ENCODE peak calls at places on chromosomes 6 and 20, in eight cellular contexts. One of them, this sample, is unnamed.

GRCh38 chr20:45987108-45987780 is 15.2 kb upstream of the ZNF335 start:
- DNase-seq in iPS-NIHi11: peak
- DNase-seq in lower lobe of right lung: peak
- DNase-seq in DMS153: peak
- DNase-seq in stomach: peak
- DNase-seq in effector CD4-positive, alpha-beta T cell: peak
- DNase-seq in astrocyte of the cerebellum: no peak
- DNase-seq in NCI-H1417 treated with DMSO at 0.1 percent for 48 hours: no peak
- DNase-seq in this sample: peak

GRCh38 chr20:9019833-9020232 is 49.1 kb upstream of the PLCB4 start:
- DNase-seq in iPS-NIHi11: no peak
- DNase-seq in astrocyte of the cerebellum: no peak
- DNase-seq in effector CD4-positive, alpha-beta T cell: no peak
- DNase-seq in DMS153: no peak
- DNase-seq in lower lobe of right lung: no peak
- DNase-seq in stomach: no peak
- DNase-seq in NCI-H1417 treated with DMSO at 0.1 percent for 48 hours: no peak
- DNase-seq in this sample: no peak

GRCh38 chr6:15464211-15464725 is 198.6 kb downstream of the DTNBP1 start:
- DNase-seq in stomach: peak
- DNase-seq in iPS-NIHi11: peak
- DNase-seq in astrocyte of the cerebellum: no peak
- DNase-seq in DMS153: no peak
- DNase-seq in NCI-H1417 treated with DMSO at 0.1 percent for 48 hours: no peak
- DNase-seq in lower lobe of right lung: no peak
- DNase-seq in effector CD4-positive, alpha-beta T cell: peak
- DNase-seq in this sample: no peak

GRCh38 chr6:45488269-45488668 is 110.5 kb upstream of the SUPT3H start:
- DNase-seq in astrocyte of the cerebellum: no peak
- DNase-seq in NCI-H1417 treated with DMSO at 0.1 percent for 48 hours: no peak
- DNase-seq in effector CD4-positive, alpha-beta T cell: no peak
- DNase-seq in iPS-NIHi11: no peak
- DNase-seq in stomach: no peak
- DNase-seq in lower lobe of right lung: no peak
- DNase-seq in DMS153: no peak
- DNase-seq in this sample: no peak

GRCh38 chr6:39517763-39518162 is 195.3 kb upstream of the KCNK16 start:
- DNase-seq in astrocyte of the cerebellum: no peak
- DNase-seq in stomach: no peak
- DNase-seq in NCI-H1417 treated with DMSO at 0.1 percent for 48 hours: no peak
- DNase-seq in iPS-NIHi11: no peak
- DNase-seq in lower lobe of right lung: no peak
- DNase-seq in DMS153: no peak
- DNase-seq in effector CD4-positive, alpha-beta T cell: no peak
- DNase-seq in this sample: no peak

GRCh38 chr6:26103141-26103769 is 16.0 kb downstream of the HFE start:
- DNase-seq in effector CD4-positive, alpha-beta T cell: no peak
- DNase-seq in NCI-H1417 treated with DMSO at 0.1 percent for 48 hours: no peak
- DNase-seq in lower lobe of right lung: no peak
- DNase-seq in astrocyte of the cerebellum: no peak
- DNase-seq in stomach: no peak
- DNase-seq in DMS153: no peak
- DNase-seq in iPS-NIHi11: no peak
- DNase-seq in this sample: no peak

GRCh38 chr6:20811112-20811746 is 277.0 kb downstream of the CDKAL1 start:
- DNase-seq in iPS-NIHi11: peak
- DNase-seq in stomach: no peak
- DNase-seq in effector CD4-positive, alpha-beta T cell: no peak
- DNase-seq in astrocyte of the cerebellum: peak
- DNase-seq in NCI-H1417 treated with DMSO at 0.1 percent for 48 hours: no peak
- DNase-seq in lower lobe of right lung: no peak
- DNase-seq in DMS153: no peak
- DNase-seq in this sample: no peak

GRCh38 chr20:41167118-41167470 is 29.8 kb downstream of the PLCG1 start:
- DNase-seq in lower lobe of right lung: no peak
- DNase-seq in iPS-NIHi11: no peak
- DNase-seq in stomach: no peak
- DNase-seq in NCI-H1417 treated with DMSO at 0.1 percent for 48 hours: no peak
- DNase-seq in DMS153: no peak
- DNase-seq in effector CD4-positive, alpha-beta T cell: no peak
- DNase-seq in astrocyte of the cerebellum: no peak
- DNase-seq in this sample: no peak

GRCh38 chr6:11552390-11552789 is 14.8 kb downstream of the TMEM170B start:
- DNase-seq in astrocyte of the cerebellum: no peak
- DNase-seq in iPS-NIHi11: no peak
- DNase-seq in stomach: no peak
- DNase-seq in DMS153: no peak
- DNase-seq in effector CD4-positive, alpha-beta T cell: no peak
- DNase-seq in NCI-H1417 treated with DMSO at 0.1 percent for 48 hours: no peak
- DNase-seq in lower lobe of right lung: no peak
- DNase-seq in this sample: no peak

GRCh38 chr6:42104095-42104806 is 38.2 kb downstream of the C6orf132 start:
- DNase-seq in stomach: peak
- DNase-seq in iPS-NIHi11: peak
- DNase-seq in DMS153: no peak
- DNase-seq in astrocyte of the cerebellum: no peak
- DNase-seq in NCI-H1417 treated with DMSO at 0.1 percent for 48 hours: no peak
- DNase-seq in effector CD4-positive, alpha-beta T cell: peak
- DNase-seq in lower lobe of right lung: peak
- DNase-seq in this sample: no peak

GRCh38 chr6:56245903-56246351 is 1.5 kb downstream of the COL21A1 start:
- DNase-seq in effector CD4-positive, alpha-beta T cell: no peak
- DNase-seq in stomach: no peak
- DNase-seq in DMS153: no peak
- DNase-seq in iPS-NIHi11: no peak
- DNase-seq in astrocyte of the cerebellum: no peak
- DNase-seq in NCI-H1417 treated with DMSO at 0.1 percent for 48 hours: no peak
- DNase-seq in lower lobe of right lung: no peak
- DNase-seq in this sample: no peak

GRCh38 chr6:41367700-41368099 is 32.3 kb downstream of the NCR2 start:
- DNase-seq in iPS-NIHi11: peak
- DNase-seq in lower lobe of right lung: no peak
- DNase-seq in DMS153: peak
- DNase-seq in astrocyte of the cerebellum: peak
- DNase-seq in effector CD4-positive, alpha-beta T cell: no peak
- DNase-seq in NCI-H1417 treated with DMSO at 0.1 percent for 48 hours: peak
- DNase-seq in stomach: peak
- DNase-seq in this sample: peak

GRCh38 chr6:161414180-161414579 is 140.3 kb upstream of the AGPAT4 start:
- DNase-seq in NCI-H1417 treated with DMSO at 0.1 percent for 48 hours: no peak
- DNase-seq in astrocyte of the cerebellum: no peak
- DNase-seq in DMS153: no peak
- DNase-seq in stomach: no peak
- DNase-seq in effector CD4-positive, alpha-beta T cell: no peak
- DNase-seq in lower lobe of right lung: no peak
- DNase-seq in iPS-NIHi11: no peak
- DNase-seq in this sample: no peak

GRCh38 chr6:158669145-158670035 is 19.5 kb downstream of the SYTL3 start:
- DNase-seq in iPS-NIHi11: no peak
- DNase-seq in stomach: no peak
- DNase-seq in astrocyte of the cerebellum: peak
- DNase-seq in NCI-H1417 treated with DMSO at 0.1 percent for 48 hours: no peak
- DNase-seq in lower lobe of right lung: no peak
- DNase-seq in DMS153: no peak
- DNase-seq in effector CD4-positive, alpha-beta T cell: no peak
- DNase-seq in this sample: no peak

GRCh38 chr6:11224252-11224965 is 8.1 kb downstream of the NEDD9 start:
- DNase-seq in iPS-NIHi11: no peak
- DNase-seq in lower lobe of right lung: no peak
- DNase-seq in astrocyte of the cerebellum: no peak
- DNase-seq in effector CD4-positive, alpha-beta T cell: peak
- DNase-seq in DMS153: no peak
- DNase-seq in NCI-H1417 treated with DMSO at 0.1 percent for 48 hours: no peak
- DNase-seq in stomach: no peak
- DNase-seq in this sample: no peak

GRCh38 chr6:151352410-151353399 is 38.7 kb downstream of the ZBTB2 start:
- DNase-seq in iPS-NIHi11: no peak
- DNase-seq in effector CD4-positive, alpha-beta T cell: no peak
- DNase-seq in DMS153: no peak
- DNase-seq in lower lobe of right lung: no peak
- DNase-seq in stomach: no peak
- DNase-seq in astrocyte of the cerebellum: no peak
- DNase-seq in NCI-H1417 treated with DMSO at 0.1 percent for 48 hours: no peak
- DNase-seq in this sample: no peak

GRCh38 chr20:33791959-33792597 is 19.1 kb upstream of the CHMP4B start:
- DNase-seq in astrocyte of the cerebellum: no peak
- DNase-seq in iPS-NIHi11: peak
- DNase-seq in NCI-H1417 treated with DMSO at 0.1 percent for 48 hours: no peak
- DNase-seq in effector CD4-positive, alpha-beta T cell: peak
- DNase-seq in lower lobe of right lung: peak
- DNase-seq in stomach: peak
- DNase-seq in DMS153: no peak
- DNase-seq in this sample: peak

GRCh38 chr6:106064103-106064502 is 22.0 kb upstream of the PRDM1 start:
- DNase-seq in stomach: no peak
- DNase-seq in NCI-H1417 treated with DMSO at 0.1 percent for 48 hours: no peak
- DNase-seq in astrocyte of the cerebellum: no peak
- DNase-seq in iPS-NIHi11: no peak
- DNase-seq in effector CD4-positive, alpha-beta T cell: no peak
- DNase-seq in lower lobe of right lung: no peak
- DNase-seq in DMS153: no peak
- DNase-seq in this sample: no peak

GRCh38 chr6:138238368-138238767 is 20.1 kb upstream of the PBOV1 start:
- DNase-seq in DMS153: no peak
- DNase-seq in effector CD4-positive, alpha-beta T cell: no peak
- DNase-seq in stomach: no peak
- DNase-seq in iPS-NIHi11: no peak
- DNase-seq in lower lobe of right lung: no peak
- DNase-seq in astrocyte of the cerebellum: no peak
- DNase-seq in NCI-H1417 treated with DMSO at 0.1 percent for 48 hours: no peak
- DNase-seq in this sample: no peak

GRCh38 chr6:83071023-83071422 is 3.6 kb downstream of the DOP1A start:
- DNase-seq in DMS153: no peak
- DNase-seq in astrocyte of the cerebellum: no peak
- DNase-seq in stomach: no peak
- DNase-seq in lower lobe of right lung: no peak
- DNase-seq in effector CD4-positive, alpha-beta T cell: no peak
- DNase-seq in iPS-NIHi11: no peak
- DNase-seq in NCI-H1417 treated with DMSO at 0.1 percent for 48 hours: no peak
- DNase-seq in this sample: no peak

This sample was measured in NCI-H345.